ENCODE peak calls at places on chromosome 18, in five cellular contexts. One of them, this sample, is unnamed.

GRCh38 chr18:39057423-39058057 is 1491.9 kb upstream of the CELF4 start:
- DNase-seq in GM20000: no peak
- DNase-seq in fibroblast of pulmonary artery: peak
- DNase-seq in type B pancreatic cell: no peak
- DNase-seq in suprapubic skin: no peak
- DNase-seq in this sample: no peak

GRCh38 chr18:10010611-10011015 is 96.8 kb downstream of the VAPA start:
- DNase-seq in GM20000: no peak
- DNase-seq in fibroblast of pulmonary artery: peak
- DNase-seq in type B pancreatic cell: no peak
- DNase-seq in suprapubic skin: peak
- DNase-seq in this sample: no peak

GRCh38 chr18:5995626-5996025 is 100.3 kb upstream of the TMEM200C start:
- DNase-seq in GM20000: no peak
- DNase-seq in fibroblast of pulmonary artery: no peak
- DNase-seq in type B pancreatic cell: no peak
- DNase-seq in suprapubic skin: no peak
- DNase-seq in this sample: no peak

GRCh38 chr18:49016648-49017539 is 66.1 kb upstream of the SMAD7 start:
- DNase-seq in GM20000: no peak
- DNase-seq in fibroblast of pulmonary artery: peak
- DNase-seq in type B pancreatic cell: peak
- DNase-seq in suprapubic skin: no peak
- DNase-seq in this sample: no peak

GRCh38 chr18:76401496-76401895 is 93.5 kb downstream of the ZNF516 start:
- DNase-seq in GM20000: peak
- DNase-seq in fibroblast of pulmonary artery: no peak
- DNase-seq in type B pancreatic cell: no peak
- DNase-seq in suprapubic skin: peak
- DNase-seq in this sample: no peak

GRCh38 chr18:30376515-30376914 is 666.0 kb downstream of the DSC3 start:
- DNase-seq in GM20000: no peak
- DNase-seq in fibroblast of pulmonary artery: no peak
- DNase-seq in type B pancreatic cell: no peak
- DNase-seq in suprapubic skin: no peak
- DNase-seq in this sample: no peak

GRCh38 chr18:77049938-77050337 is 82.6 kb downstream of the MBP start:
- DNase-seq in GM20000: no peak
- DNase-seq in fibroblast of pulmonary artery: no peak
- DNase-seq in type B pancreatic cell: no peak
- DNase-seq in suprapubic skin: no peak
- DNase-seq in this sample: no peak

GRCh38 chr18:1018211-1018651 is 113.6 kb downstream of the ADCYAP1 start:
- DNase-seq in GM20000: no peak
- DNase-seq in fibroblast of pulmonary artery: peak
- DNase-seq in type B pancreatic cell: no peak
- DNase-seq in suprapubic skin: no peak
- DNase-seq in this sample: no peak

GRCh38 chr18:7980661-7981060 is 413.5 kb downstream of the PTPRM start:
- DNase-seq in GM20000: no peak
- DNase-seq in fibroblast of pulmonary artery: no peak
- DNase-seq in type B pancreatic cell: no peak
- DNase-seq in suprapubic skin: no peak
- DNase-seq in this sample: no peak

GRCh38 chr18:31950620-31951019 is 7.7 kb upstream of the TRAPPC8 start:
- DNase-seq in GM20000: no peak
- DNase-seq in fibroblast of pulmonary artery: no peak
- DNase-seq in type B pancreatic cell: no peak
- DNase-seq in suprapubic skin: no peak
- DNase-seq in this sample: no peak

GRCh38 chr18:28432350-28432749 is 255.4 kb upstream of the CDH2 start:
- DNase-seq in GM20000: no peak
- DNase-seq in fibroblast of pulmonary artery: peak
- DNase-seq in type B pancreatic cell: no peak
- DNase-seq in suprapubic skin: no peak
- DNase-seq in this sample: no peak

GRCh38 chr18:500556-501405 is at the start of gene COLEC12:
- DNase-seq in GM20000: no peak
- DNase-seq in fibroblast of pulmonary artery: no peak
- DNase-seq in type B pancreatic cell: peak
- DNase-seq in suprapubic skin: no peak
- DNase-seq in this sample: no peak

GRCh38 chr18:13375302-13376255 is 157.0 kb downstream of the LDLRAD4 start:
- DNase-seq in GM20000: peak
- DNase-seq in fibroblast of pulmonary artery: peak
- DNase-seq in type B pancreatic cell: peak
- DNase-seq in suprapubic skin: peak
- DNase-seq in this sample: no peak

GRCh38 chr18:8479826-8480225 is 129.4 kb upstream of the RAB12 start:
- DNase-seq in GM20000: no peak
- DNase-seq in fibroblast of pulmonary artery: no peak
- DNase-seq in type B pancreatic cell: no peak
- DNase-seq in suprapubic skin: no peak
- DNase-seq in this sample: no peak

GRCh38 chr18:54690198-54690597 is 99.2 kb downstream of the DYNAP start:
- DNase-seq in GM20000: no peak
- DNase-seq in fibroblast of pulmonary artery: peak
- DNase-seq in type B pancreatic cell: no peak
- DNase-seq in suprapubic skin: no peak
- DNase-seq in this sample: no peak

GRCh38 chr18:47263828-47264314 is 12.4 kb upstream of the SKOR2 start:
- DNase-seq in GM20000: no peak
- DNase-seq in fibroblast of pulmonary artery: no peak
- DNase-seq in type B pancreatic cell: no peak
- DNase-seq in suprapubic skin: no peak
- DNase-seq in this sample: no peak

GRCh38 chr18:23704806-23705205 is 15.6 kb downstream of the LAMA3 start:
- DNase-seq in GM20000: no peak
- DNase-seq in fibroblast of pulmonary artery: no peak
- DNase-seq in type B pancreatic cell: no peak
- DNase-seq in suprapubic skin: no peak
- DNase-seq in this sample: no peak

GRCh38 chr18:43031169-43031568 is 84.3 kb downstream of the RIT2 start:
- DNase-seq in GM20000: no peak
- DNase-seq in fibroblast of pulmonary artery: no peak
- DNase-seq in type B pancreatic cell: no peak
- DNase-seq in suprapubic skin: no peak
- DNase-seq in this sample: no peak

GRCh38 chr18:111292-112014 is 46.9 kb upstream of the USP14 start:
- DNase-seq in GM20000: peak
- DNase-seq in fibroblast of pulmonary artery: peak
- DNase-seq in type B pancreatic cell: peak
- DNase-seq in suprapubic skin: no peak
- DNase-seq in this sample: peak

GRCh38 chr18:60445341-60445740 is 72.8 kb upstream of the MC4R start:
- DNase-seq in GM20000: no peak
- DNase-seq in fibroblast of pulmonary artery: peak
- DNase-seq in type B pancreatic cell: no peak
- DNase-seq in suprapubic skin: no peak
- DNase-seq in this sample: no peak

GRCh38 chr18:24180048-24180447 is 41.2 kb downstream of the CABYR start:
- DNase-seq in GM20000: no peak
- DNase-seq in fibroblast of pulmonary artery: no peak
- DNase-seq in type B pancreatic cell: no peak
- DNase-seq in suprapubic skin: no peak
- DNase-seq in this sample: no peak

GRCh38 chr18:11040823-11041712 is 108.3 kb downstream of the PIEZO2 start:
- DNase-seq in GM20000: peak
- DNase-seq in fibroblast of pulmonary artery: peak
- DNase-seq in type B pancreatic cell: no peak
- DNase-seq in suprapubic skin: no peak
- DNase-seq in this sample: no peak

GRCh38 chr18:45282101-45282812 is 333.0 kb upstream of the SLC14A2 start:
- DNase-seq in GM20000: no peak
- DNase-seq in fibroblast of pulmonary artery: no peak
- DNase-seq in type B pancreatic cell: no peak
- DNase-seq in suprapubic skin: no peak
- DNase-seq in this sample: no peak

GRCh38 chr18:7202119-7202680 is 28.7 kb upstream of the LRRC30 start:
- DNase-seq in GM20000: no peak
- DNase-seq in fibroblast of pulmonary artery: no peak
- DNase-seq in type B pancreatic cell: no peak
- DNase-seq in suprapubic skin: no peak
- DNase-seq in this sample: no peak

GRCh38 chr18:73545497-73545896 is 602.1 kb downstream of the FBXO15 start:
- DNase-seq in GM20000: no peak
- DNase-seq in fibroblast of pulmonary artery: no peak
- DNase-seq in type B pancreatic cell: no peak
- DNase-seq in suprapubic skin: no peak
- DNase-seq in this sample: no peak

GRCh38 chr18:28713026-28713425 is 536.1 kb upstream of the CDH2 start:
- DNase-seq in GM20000: no peak
- DNase-seq in fibroblast of pulmonary artery: no peak
- DNase-seq in type B pancreatic cell: no peak
- DNase-seq in suprapubic skin: no peak
- DNase-seq in this sample: no peak

GRCh38 chr18:67876866-67877265 is 360.3 kb upstream of the DSEL start:
- DNase-seq in GM20000: no peak
- DNase-seq in fibroblast of pulmonary artery: no peak
- DNase-seq in type B pancreatic cell: no peak
- DNase-seq in suprapubic skin: no peak
- DNase-seq in this sample: no peak

GRCh38 chr18:46625069-46625468 is 32.0 kb downstream of the LOXHD1 start:
- DNase-seq in GM20000: no peak
- DNase-seq in fibroblast of pulmonary artery: no peak
- DNase-seq in type B pancreatic cell: peak
- DNase-seq in suprapubic skin: no peak
- DNase-seq in this sample: no peak

GRCh38 chr18:76131738-76132137 is 363.3 kb downstream of the ZNF516 start:
- DNase-seq in GM20000: no peak
- DNase-seq in fibroblast of pulmonary artery: no peak
- DNase-seq in type B pancreatic cell: no peak
- DNase-seq in suprapubic skin: no peak
- DNase-seq in this sample: no peak

GRCh38 chr18:62802523-62802922 is 87.2 kb downstream of the PHLPP1 start:
- DNase-seq in GM20000: no peak
- DNase-seq in fibroblast of pulmonary artery: peak
- DNase-seq in type B pancreatic cell: no peak
- DNase-seq in suprapubic skin: no peak
- DNase-seq in this sample: no peak
- TF ChIP-seq CTCF in GM20000: no peak
- TF ChIP-seq CTCF in fibroblast of pulmonary artery: peak
- TF ChIP-seq CTCF in type B pancreatic cell: no peak
- TF ChIP-seq CTCF in suprapubic skin: no peak
- TF ChIP-seq CTCF in this sample: no peak

DNA sequence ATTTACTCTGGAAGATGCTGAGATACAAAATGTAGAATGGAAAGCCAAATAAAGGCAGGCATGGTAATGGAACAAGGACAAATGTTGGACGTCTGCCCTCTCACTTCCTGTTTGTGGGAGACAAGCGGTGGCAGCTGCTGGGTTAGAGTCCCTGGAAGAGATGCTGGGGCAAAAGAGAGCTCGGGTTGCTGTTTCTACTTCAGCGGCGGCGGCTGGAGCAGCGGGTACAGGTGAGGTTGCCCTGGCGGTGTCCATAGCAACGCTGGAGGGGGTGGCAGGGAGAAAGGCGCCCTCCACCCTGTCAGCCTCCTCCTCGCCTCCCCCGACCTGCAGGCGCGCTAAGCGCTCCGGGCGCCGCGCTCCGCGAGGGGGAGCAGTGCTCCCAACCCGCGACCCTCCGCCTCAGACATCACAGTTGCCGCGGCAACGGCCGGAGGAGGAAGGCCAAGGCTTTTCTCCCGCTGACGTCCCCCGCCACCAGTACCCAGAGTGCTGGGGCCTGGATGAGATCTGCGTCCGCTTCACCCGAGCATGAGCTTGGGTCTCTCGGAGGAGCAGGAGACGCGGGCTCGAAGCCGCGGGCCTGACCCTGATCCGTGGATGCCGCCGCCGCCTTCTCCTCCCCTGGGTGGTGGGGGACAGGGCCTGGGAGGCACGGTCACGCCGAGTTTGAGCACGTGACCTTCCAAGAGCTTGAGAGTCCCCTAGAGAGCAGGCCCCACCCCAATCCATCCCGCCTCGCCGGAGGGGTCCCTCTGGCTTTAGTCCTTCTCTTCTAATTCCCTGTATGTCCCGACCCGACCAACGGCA is 65.6 kb downstream of the NOL4 start:
- DNase-seq in GM20000: peak
- DNase-seq in fibroblast of pulmonary artery: peak
- DNase-seq in type B pancreatic cell: peak
- DNase-seq in suprapubic skin: peak
- DNase-seq in this sample: no peak
- TF ChIP-seq CTCF in GM20000: no peak
- TF ChIP-seq CTCF in fibroblast of pulmonary artery: peak
- TF ChIP-seq CTCF in type B pancreatic cell: peak
- TF ChIP-seq CTCF in suprapubic skin: no peak
- TF ChIP-seq CTCF in this sample: no peak

GRCh38 chr18:69617408-69617807 is 216.7 kb downstream of the DOK6 start:
- DNase-seq in GM20000: no peak
- DNase-seq in fibroblast of pulmonary artery: no peak
- DNase-seq in type B pancreatic cell: no peak
- DNase-seq in suprapubic skin: no peak
- DNase-seq in this sample: no peak
- TF ChIP-seq CTCF in GM20000: no peak
- TF ChIP-seq CTCF in fibroblast of pulmonary artery: no peak
- TF ChIP-seq CTCF in type B pancreatic cell: no peak
- TF ChIP-seq CTCF in suprapubic skin: no peak
- TF ChIP-seq CTCF in this sample: no peak

DNA sequence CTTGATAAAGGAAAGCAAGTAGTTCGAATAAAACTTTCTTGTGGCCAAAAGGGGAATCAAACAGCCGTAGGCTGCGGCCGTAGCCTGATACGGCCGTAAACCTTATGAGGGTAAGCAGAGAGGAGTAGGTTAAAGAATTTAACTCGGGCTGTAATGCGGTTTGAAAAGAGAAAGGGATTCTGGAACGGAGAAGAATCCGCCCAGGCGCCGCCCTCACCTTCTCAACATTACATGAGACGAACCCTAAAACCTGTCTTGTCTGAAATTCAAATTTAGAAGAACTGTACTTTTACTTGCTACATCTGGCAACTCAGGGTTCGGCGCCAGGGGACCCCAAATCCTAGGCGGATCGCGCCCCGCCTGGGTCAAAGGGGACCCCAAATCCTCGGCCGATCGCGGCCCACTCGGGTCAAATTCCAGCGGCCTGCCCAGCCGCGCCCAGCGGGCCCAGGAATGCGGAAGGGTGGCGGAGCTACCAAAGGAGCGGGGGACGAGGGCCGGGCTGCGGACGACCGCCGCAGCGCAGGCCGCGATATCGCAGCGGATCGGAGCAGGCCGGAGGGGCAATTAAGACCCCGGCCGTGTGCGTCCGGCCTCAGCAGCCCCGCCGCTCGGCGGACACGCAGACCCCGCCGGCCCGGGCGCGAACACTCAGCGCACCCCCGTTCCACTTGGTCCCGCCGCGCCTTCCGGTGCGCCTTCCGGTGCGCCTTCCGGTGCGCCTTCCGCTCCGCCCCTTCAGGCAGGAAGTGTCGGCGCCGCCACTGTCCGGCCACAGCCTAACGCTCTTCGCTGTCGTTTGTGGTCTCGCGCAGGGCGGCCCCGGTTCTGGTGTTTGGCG is at the start of gene MYL12B:
- DNase-seq in GM20000: peak
- DNase-seq in fibroblast of pulmonary artery: peak
- DNase-seq in type B pancreatic cell: peak
- DNase-seq in suprapubic skin: peak
- DNase-seq in this sample: peak
- TF ChIP-seq CTCF in GM20000: no peak
- TF ChIP-seq CTCF in fibroblast of pulmonary artery: no peak
- TF ChIP-seq CTCF in type B pancreatic cell: peak
- TF ChIP-seq CTCF in suprapubic skin: no peak
- TF ChIP-seq CTCF in this sample: no peak